ENCODE peak calls at places on chromosomes 11 and 22, in five cellular contexts. W, P, C, S and X are unnamed samples.
A peak's percentile ranks its signal among the peaks of the same experiment; 100 is the strongest.

GRCh38 chr11:289145-289705 is 299 bp downstream of the PGGHG start:
- DNase-seq in W (no peak), C (no peak), P (no peak), S (no peak), X (no peak)

GRCh38 chr11:86510674-86511073 is 136.0 kb downstream of the CCDC81 start:
- DNase-seq in P (no peak), W (no peak), C (peak; percentile 15), S (no peak), X (no peak)

GRCh38 chr11:40602866-40603578 is 856.4 kb downstream of the LRRC4C start:
- DNase-seq in S (no peak), P (peak; percentile 45), C (no peak), W (no peak), X (no peak)

GRCh38 chr11:133525976-133526375 is 6.3 kb downstream of the OPCML start:
- DNase-seq in P (no peak), S (no peak), C (no peak), W (no peak), X (no peak)

GRCh38 chr11:12164061-12165014 is 53.9 kb downstream of the MICAL2 start:
- DNase-seq in C (no peak), W (no peak), S (peak; percentile 13), P (peak; percentile 99), X (no peak)

GRCh38 chr11:35856259-35856658 is 87.6 kb upstream of the LDLRAD3 start:
- DNase-seq in C (no peak), W (no peak), P (no peak), S (no peak), X (no peak)

GRCh38 chr11:118434553-118435232 is 1.6 kb upstream of the KMT2A start:
- DNase-seq in W (no peak), S (peak; percentile 66), P (peak; percentile 53), C (peak; percentile 42), X (peak; percentile 59)

GRCh38 chr22:34055525-34056200 is 135.4 kb upstream of the LARGE1 start:
- DNase-seq in P (no peak), S (no peak), C (no peak), W (no peak), X (no peak)

GRCh38 chr11:44992181-44992582 is 41.5 kb upstream of the TP53I11 start:
- DNase-seq in S (no peak), W (no peak), C (no peak), P (no peak), X (no peak)

GRCh38 chr11:34148504-34149165 is 43.2 kb downstream of the NAT10 start:
- DNase-seq in W (no peak), C (no peak), P (no peak), S (no peak), X (no peak)

GRCh38 chr11:7555067-7555699 is 41.4 kb downstream of the PPFIBP2 start:
- DNase-seq in C (peak; percentile 56), S (peak; percentile 75), W (no peak), P (no peak), X (peak; percentile 89)

GRCh38 chr11:1521382-1522080 is 35.0 kb upstream of the MOB2 start:
- DNase-seq in W (no peak), C (no peak), S (no peak), P (no peak), X (peak; percentile 78)

GRCh38 chr22:22928666-22929380 is 41.2 kb downstream of the IGLL5 start:
- DNase-seq in C (peak; percentile 28), P (peak; percentile 30), S (no peak), W (no peak), X (no peak)

GRCh38 chr11:111559791-111560190 is 19.3 kb downstream of the LAYN start:
- DNase-seq in C (no peak), S (no peak), P (no peak), W (no peak), X (no peak)

GRCh38 chr22:27620367-27621154 is 181.0 kb downstream of the MN1 start:
- DNase-seq in W (no peak), S (no peak), C (no peak), P (no peak), X (no peak)

GRCh38 chr11:26227311-26227710 is 104.6 kb upstream of the ANO3 start:
- DNase-seq in P (peak; percentile 79), S (no peak), C (no peak), W (peak; percentile 71), X (no peak)

GRCh38 chr11:112965601-112966125 is 4.4 kb downstream of the NCAM1 start:
- DNase-seq in P (no peak), W (no peak), S (no peak), C (no peak), X (no peak)

GRCh38 chr11:61294717-61295595 is at the start of gene VWCE:
- DNase-seq in P (peak; percentile 49), W (no peak), C (peak; percentile 48), S (peak; percentile 84), X (peak; percentile 73)

GRCh38 chr11:107770546-107770945 is 58.7 kb upstream of the SLN start:
- DNase-seq in W (no peak), P (peak; percentile 70), S (no peak), C (no peak), X (no peak)

GRCh38 chr11:71119656-71120269 is 132.6 kb downstream of the SHANK2 start:
- DNase-seq in W (no peak), C (no peak), S (no peak), P (no peak), X (no peak)

DNA sequence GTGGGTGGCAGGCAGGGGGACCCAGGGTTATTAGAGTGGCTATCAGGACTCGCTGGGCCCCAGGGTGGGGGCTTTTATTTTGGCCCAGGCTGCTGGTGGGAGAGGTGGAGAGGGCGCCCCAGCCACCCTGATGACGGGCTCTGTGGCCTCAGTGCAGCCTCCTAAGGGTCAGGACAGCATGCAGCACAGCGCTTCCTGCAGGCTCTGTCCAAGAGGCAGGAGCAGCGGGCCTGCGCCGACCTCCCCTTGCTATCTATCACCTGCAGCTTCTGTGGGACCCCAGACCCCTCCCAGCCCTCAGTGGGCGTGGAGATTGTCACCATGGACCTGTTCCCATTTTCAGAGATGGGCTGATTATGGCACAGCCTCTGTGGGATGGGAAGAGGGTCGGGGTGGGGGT is 54.3 kb upstream of the PPARA start:
- DNase-seq in S (no peak), W (no peak), C (no peak), P (no peak), X (no peak)
- H3K27ac ChIP-seq in S (peak overlapping the region; percentile 42), W (no peak overlapping the region), C (no peak overlapping the region), P (peak overlapping the region; percentile 29), X (no peak overlapping the region)

DNA sequence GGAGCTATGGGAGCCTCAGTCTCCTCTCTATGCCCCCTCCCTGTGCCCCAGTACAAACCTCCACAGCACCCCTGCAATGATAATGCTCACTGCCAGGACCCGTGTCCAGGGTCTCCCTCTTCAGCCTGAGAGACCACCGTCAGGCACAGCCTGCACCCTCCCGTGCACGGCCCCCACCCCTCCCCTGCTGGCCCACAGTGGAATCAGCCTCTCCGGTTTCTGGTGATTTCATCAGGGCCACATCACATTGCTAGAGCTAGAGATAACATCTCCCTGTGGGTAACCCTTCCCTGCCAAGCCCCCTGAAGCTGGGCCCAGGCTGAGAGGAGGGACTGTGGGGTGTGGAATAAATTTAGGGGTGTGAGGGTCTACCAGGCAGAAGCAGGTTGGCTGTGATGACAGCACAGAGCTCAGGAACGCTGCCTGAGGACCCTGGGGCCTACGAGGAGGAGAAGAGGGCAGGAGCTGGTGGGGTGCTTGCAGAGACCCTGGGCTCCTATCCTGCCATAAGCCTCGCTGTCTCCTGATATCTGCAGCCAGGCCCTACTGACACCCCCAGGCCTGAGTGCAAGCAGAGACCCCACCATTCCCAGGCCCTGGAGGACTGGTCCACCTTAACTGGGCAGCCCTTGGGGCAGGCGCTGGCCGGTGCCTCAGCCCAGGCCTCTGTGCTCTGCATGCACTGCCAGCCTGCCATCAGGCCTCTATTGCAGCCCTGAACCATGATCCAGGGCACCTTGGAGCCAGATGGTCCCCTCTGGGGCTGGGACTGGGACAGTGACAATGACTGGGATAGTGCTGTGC is at the start of gene KLHDC7B:
- DNase-seq in C (no peak), S (no peak), W (no peak), P (no peak), X (no peak)
- TF ChIP-seq CTCF in C (no peak), S (no peak), W (peak; percentile 34), P (peak; percentile 31), X (no peak)

DNA sequence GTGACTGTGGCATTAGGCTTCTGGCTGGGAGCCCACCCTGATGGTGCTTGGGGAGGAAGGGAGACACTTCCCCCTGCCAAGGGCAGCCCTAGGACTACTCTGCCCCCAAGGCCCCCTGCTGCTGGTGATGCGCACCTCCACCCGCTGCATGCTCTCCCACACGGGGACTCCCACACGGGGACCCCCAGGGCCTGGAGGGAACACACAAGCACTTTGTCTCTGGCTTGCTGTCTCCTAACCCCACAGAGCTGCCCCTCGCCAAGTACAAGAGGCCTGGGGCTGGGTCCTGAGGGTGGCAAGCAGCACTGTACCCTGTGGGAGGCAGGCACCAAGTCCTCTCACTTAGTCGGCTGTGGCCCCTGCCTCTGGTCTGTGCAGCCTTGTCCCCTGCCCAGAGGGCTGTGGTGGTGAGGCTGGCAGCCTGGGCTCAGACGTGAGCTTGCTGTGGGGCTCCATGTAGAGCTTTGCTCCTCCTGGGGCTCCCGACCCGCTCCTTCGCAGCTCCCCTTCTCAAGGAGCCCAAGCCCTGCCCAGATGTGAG is 7.9 kb downstream of the LRRC75B start:
- DNase-seq in S (no peak), W (no peak), P (no peak), C (no peak), X (no peak)
- H3K27ac ChIP-seq in S (no peak overlapping the region), W (no peak overlapping the region), P (no peak overlapping the region), C (no peak overlapping the region), X (no peak overlapping the region)

GRCh38 chr11:132300283-132300682 is 929.9 kb downstream of the NTM start:
- DNase-seq in W (no peak), S (no peak), C (no peak), P (no peak), X (no peak)
- TF ChIP-seq CTCF in W (peak; percentile 49), S (no peak), C (no peak), P (peak; percentile 37), X (no peak)

GRCh38 chr11:54946429-54946828 is 239.8 kb downstream of the OR4A5 start:
- DNase-seq in W (no peak), C (no peak), P (no peak), S (no peak), X (no peak)
- H3K27ac ChIP-seq in W (no peak overlapping the region), C (no peak overlapping the region), P (no peak overlapping the region), S (no peak overlapping the region), X (no peak overlapping the region)